ENCODE peak calls at places on chromosomes 2 and 18, in five cellular contexts. Z, L, Q, K and H are unnamed samples.
A peak's percentile ranks its signal among the peaks of the same experiment; 100 is the strongest.

GRCh38 chr2:29655391-29656086 is 265.8 kb downstream of the ALK start:
- DNase-seq in L (no peak), K (no peak), Z (peak; percentile 3), Q (no peak), H (no peak)

GRCh38 chr2:127398239-127398590 is 10.4 kb upstream of the MAP3K2 start:
- DNase-seq in L (no peak), Z (peak; percentile 76), Q (peak; percentile 93), K (no peak), H (no peak)

GRCh38 chr18:13809521-13810252 is 14.3 kb upstream of the MC5R start:
- DNase-seq in K (no peak), L (no peak), Q (no peak), Z (no peak), H (no peak)

GRCh38 chr2:177573120-177573519 is 180.5 kb downstream of the AGPS start:
- DNase-seq in K (no peak), L (no peak), Q (no peak), Z (peak; percentile 25), H (no peak)

GRCh38 chr2:236642584-236643291 is 73.1 kb downstream of the ACKR3 start:
- DNase-seq in Z (no peak), K (no peak), L (no peak), Q (peak; percentile 96), H (no peak)

GRCh38 chr2:65662654-65663432 is 230.4 kb upstream of the SPRED2 start:
- DNase-seq in L (no peak), Q (no peak), K (no peak), Z (no peak), H (no peak)

GRCh38 chr2:67733517-67733916 is 329.3 kb downstream of the C1D start:
- DNase-seq in Q (no peak), Z (peak; percentile 28), K (no peak), L (no peak), H (no peak)

GRCh38 chr18:57768557-57769326 is 34.4 kb downstream of the ATP8B1 start:
- DNase-seq in L (no peak), K (no peak), Z (no peak), Q (no peak), H (no peak)

GRCh38 chr2:79721966-79722365 is 209.1 kb downstream of the CTNNA2 start:
- DNase-seq in L (no peak), K (no peak), Q (no peak), Z (no peak), H (no peak)

GRCh38 chr18:52426462-52426861 is 86.5 kb downstream of the DCC start:
- DNase-seq in L (no peak), Q (no peak), Z (no peak), K (no peak), H (no peak)

GRCh38 chr2:193011870-193012269 is 817.1 kb upstream of the TMEFF2 start:
- DNase-seq in Z (no peak), L (no peak), K (no peak), Q (no peak), H (no peak)

GRCh38 chr2:228446732-228447131 is 265.2 kb upstream of the SPHKAP start:
- DNase-seq in Z (no peak), Q (no peak), K (no peak), L (no peak), H (no peak)

GRCh38 chr2:184692137-184692734 is 93.9 kb downstream of the ZNF804A start:
- DNase-seq in Z (no peak), L (no peak), K (no peak), Q (no peak), H (no peak)

GRCh38 chr2:53545159-53546055 is 222.2 kb upstream of the CHAC2 start:
- DNase-seq in K (no peak), L (no peak), Q (no peak), Z (no peak), H (no peak)

GRCh38 chr2:124804014-124804940 is 779.2 kb downstream of the CNTNAP5 start:
- DNase-seq in Z (no peak), Q (no peak), K (no peak), L (no peak), H (no peak)

GRCh38 chr2:72037322-72037721 is 110.3 kb downstream of the CYP26B1 start:
- DNase-seq in K (no peak), L (no peak), Z (no peak), Q (no peak), H (no peak)

GRCh38 chr18:6741786-6742185 is 12.3 kb downstream of the ARHGAP28 start:
- DNase-seq in Z (no peak), L (no peak), Q (no peak), K (no peak), H (no peak)

GRCh38 chr2:95346236-95346737 is 49.1 kb downstream of the KCNIP3 start:
- DNase-seq in Q (peak; percentile 92), K (no peak), Z (peak; percentile 60), L (no peak), H (no peak)

GRCh38 chr2:181457741-181458425 is 697 bp downstream of the ITGA4 start:
- DNase-seq in L (peak; percentile 66), Z (no peak), K (peak; percentile 47), Q (peak; percentile 74), H (no peak)

GRCh38 chr2:155574941-155575340 is 757.6 kb downstream of the NR4A2 start:
- DNase-seq in L (no peak), K (no peak), Q (no peak), Z (no peak), H (no peak)

GRCh38 chr2:242029422-242030225 is 160.1 kb downstream of the RTP5 start:
- DNase-seq in L (peak; percentile 10), Z (no peak), K (no peak), Q (no peak), H (no peak)

GRCh38 chr18:35497006-35497333 is 790 bp downstream of the INO80C start:
- DNase-seq in L (no peak), K (no peak), Q (no peak), Z (peak; percentile 63), H (no peak)

GRCh38 chr2:234366891-234367290 is 130.0 kb downstream of the ARL4C start:
- DNase-seq in L (no peak), K (no peak), Q (no peak), Z (no peak), H (no peak)

GRCh38 chr2:120525056-120526046 is 179.4 kb downstream of the INHBB start:
- DNase-seq in K (no peak), Z (no peak), Q (peak; percentile 84), L (no peak), H (no peak)

GRCh38 chr18:52569492-52569891 is 229.5 kb downstream of the DCC start:
- DNase-seq in L (no peak), Z (no peak), Q (no peak), K (no peak), H (no peak)

GRCh38 chr2:196234672-196235071 is 63.3 kb upstream of the STK17B start:
- DNase-seq in Q (no peak), K (no peak), Z (peak; percentile 31), L (peak; percentile 47), H (no peak)

GRCh38 chr2:120861576-120862191 is 126.0 kb downstream of the GLI2 start:
- DNase-seq in K (no peak), L (no peak), Q (peak; percentile 66), Z (no peak), H (no peak)

GRCh38 chr18:10838594-10838993 is 310.8 kb downstream of the PIEZO2 start:
- DNase-seq in Q (no peak), L (no peak), Z (no peak), K (no peak), H (no peak)

GRCh38 chr18:7084080-7084765 is 33.4 kb downstream of the LAMA1 start:
- DNase-seq in L (no peak), Q (no peak), Z (peak; percentile 77), K (no peak), H (no peak)

GRCh38 chr2:73103018-73103542 is 9.7 kb downstream of the RAB11FIP5 start:
- DNase-seq in Z (no peak), Q (peak; percentile 38), K (no peak), L (no peak), H (no peak)

GRCh38 chr2:196413821-196414274 is 225.7 kb upstream of the CCDC150 start:
- DNase-seq in Z (peak; percentile 8), K (no peak), Q (no peak), L (no peak), H (no peak)

GRCh38 chr2:64331430-64331700 is 122.6 kb upstream of the LGALSL start:
- DNase-seq in K (no peak), L (no peak), Q (no peak), Z (no peak), H (no peak)

GRCh38 chr2:10278029-10278762 is 24.5 kb upstream of the HPCAL1 start:
- DNase-seq in Z (peak; percentile 91), K (no peak), L (no peak), Q (peak; percentile 80), H (no peak)

GRCh38 chr2:216911886-216912285 is 52.0 kb upstream of the TNP1 start:
- DNase-seq in K (no peak), L (no peak), Z (no peak), Q (no peak), H (no peak)

GRCh38 chr2:175003875-175004729 is 1.1 kb downstream of the CHN1 start:
- DNase-seq in L (no peak), Q (no peak), Z (no peak), K (no peak), H (no peak)

GRCh38 chr2:128369126-128369555 is 50.5 kb upstream of the HS6ST1 start:
- DNase-seq in Q (peak; percentile 68), L (no peak), Z (no peak), K (no peak), H (no peak)